ENCODE peak calls at places on chromosomes 2 and 18, in ten cellular contexts. One of them, this sample, is unnamed.

GRCh38 chr18:23844991-23845680 is 155.9 kb downstream of the LAMA3 start:
- DNase-seq in substantia nigra: no peak
- DNase-seq in stimulated activated CD8-positive, alpha-beta memory T cell treated with anti-CD3 and anti-CD28 coated beads, Interleukin-4, amount 100 ng/mL, for 1 hour: no peak
- DNase-seq in COR-L47: no peak
- DNase-seq in activated T-cell treated with anti-CD3 and anti-CD28 coated beads, Interleukin-2, amount 50 U/mL, for 72 hours: no peak
- DNase-seq in effector CD4-positive, alpha-beta T cell: no peak
- DNase-seq in NCI-H446: no peak
- DNase-seq in CD8-positive, alpha-beta T cell: no peak
- DNase-seq in SW480: peak; percentile 80
- DNase-seq in naive B cell: no peak
- DNase-seq in this sample: no peak

GRCh38 chr2:16079637-16080036 is 139.3 kb downstream of the MYCN start:
- DNase-seq in COR-L47: no peak
- DNase-seq in CD8-positive, alpha-beta T cell: no peak
- DNase-seq in substantia nigra: no peak
- DNase-seq in effector CD4-positive, alpha-beta T cell: no peak
- DNase-seq in naive B cell: no peak
- DNase-seq in SW480: no peak
- DNase-seq in activated T-cell treated with anti-CD3 and anti-CD28 coated beads, Interleukin-2, amount 50 U/mL, for 72 hours: no peak
- DNase-seq in stimulated activated CD8-positive, alpha-beta memory T cell treated with anti-CD3 and anti-CD28 coated beads, Interleukin-4, amount 100 ng/mL, for 1 hour: no peak
- DNase-seq in NCI-H446: no peak
- DNase-seq in this sample: no peak

GRCh38 chr2:4420032-4420431 is 716.7 kb downstream of the DCDC2C start:
- DNase-seq in substantia nigra: no peak
- DNase-seq in SW480: peak; percentile 6
- DNase-seq in naive B cell: no peak
- DNase-seq in effector CD4-positive, alpha-beta T cell: no peak
- DNase-seq in COR-L47: no peak
- DNase-seq in stimulated activated CD8-positive, alpha-beta memory T cell treated with anti-CD3 and anti-CD28 coated beads, Interleukin-4, amount 100 ng/mL, for 1 hour: no peak
- DNase-seq in activated T-cell treated with anti-CD3 and anti-CD28 coated beads, Interleukin-2, amount 50 U/mL, for 72 hours: no peak
- DNase-seq in NCI-H446: no peak
- DNase-seq in CD8-positive, alpha-beta T cell: no peak
- DNase-seq in this sample: no peak

GRCh38 chr2:105875241-105875640 is 130.5 kb downstream of the NCK2 start:
- DNase-seq in activated T-cell treated with anti-CD3 and anti-CD28 coated beads, Interleukin-2, amount 50 U/mL, for 72 hours: no peak
- DNase-seq in substantia nigra: no peak
- DNase-seq in NCI-H446: no peak
- DNase-seq in effector CD4-positive, alpha-beta T cell: no peak
- DNase-seq in COR-L47: peak; percentile 12
- DNase-seq in CD8-positive, alpha-beta T cell: no peak
- DNase-seq in stimulated activated CD8-positive, alpha-beta memory T cell treated with anti-CD3 and anti-CD28 coated beads, Interleukin-4, amount 100 ng/mL, for 1 hour: no peak
- DNase-seq in naive B cell: no peak
- DNase-seq in SW480: peak; percentile 11
- DNase-seq in this sample: no peak

GRCh38 chr2:39409697-39410389 is 27.2 kb downstream of the MAP4K3 start:
- DNase-seq in naive B cell: no peak
- DNase-seq in activated T-cell treated with anti-CD3 and anti-CD28 coated beads, Interleukin-2, amount 50 U/mL, for 72 hours: no peak
- DNase-seq in NCI-H446: no peak
- DNase-seq in SW480: no peak
- DNase-seq in COR-L47: no peak
- DNase-seq in stimulated activated CD8-positive, alpha-beta memory T cell treated with anti-CD3 and anti-CD28 coated beads, Interleukin-4, amount 100 ng/mL, for 1 hour: no peak
- DNase-seq in substantia nigra: no peak
- DNase-seq in effector CD4-positive, alpha-beta T cell: no peak
- DNase-seq in CD8-positive, alpha-beta T cell: no peak
- DNase-seq in this sample: no peak

GRCh38 chr2:10048501-10049171 is 5.3 kb downstream of the KLF11 start:
- DNase-seq in effector CD4-positive, alpha-beta T cell: no peak
- DNase-seq in COR-L47: peak; percentile 19
- DNase-seq in naive B cell: peak; percentile 52
- DNase-seq in stimulated activated CD8-positive, alpha-beta memory T cell treated with anti-CD3 and anti-CD28 coated beads, Interleukin-4, amount 100 ng/mL, for 1 hour: no peak
- DNase-seq in CD8-positive, alpha-beta T cell: peak; percentile 35
- DNase-seq in SW480: peak; percentile 59
- DNase-seq in activated T-cell treated with anti-CD3 and anti-CD28 coated beads, Interleukin-2, amount 50 U/mL, for 72 hours: no peak
- DNase-seq in substantia nigra: no peak
- DNase-seq in NCI-H446: peak; percentile 39
- DNase-seq in this sample: no peak

GRCh38 chr2:226045090-226045489 is 645.6 kb downstream of the NYAP2 start:
- DNase-seq in COR-L47: no peak
- DNase-seq in naive B cell: no peak
- DNase-seq in SW480: no peak
- DNase-seq in activated T-cell treated with anti-CD3 and anti-CD28 coated beads, Interleukin-2, amount 50 U/mL, for 72 hours: no peak
- DNase-seq in substantia nigra: no peak
- DNase-seq in CD8-positive, alpha-beta T cell: no peak
- DNase-seq in stimulated activated CD8-positive, alpha-beta memory T cell treated with anti-CD3 and anti-CD28 coated beads, Interleukin-4, amount 100 ng/mL, for 1 hour: no peak
- DNase-seq in NCI-H446: no peak
- DNase-seq in effector CD4-positive, alpha-beta T cell: no peak
- DNase-seq in this sample: no peak

GRCh38 chr2:224956706-224957105 is 85.6 kb downstream of the DOCK10 start:
- DNase-seq in CD8-positive, alpha-beta T cell: no peak
- DNase-seq in activated T-cell treated with anti-CD3 and anti-CD28 coated beads, Interleukin-2, amount 50 U/mL, for 72 hours: no peak
- DNase-seq in substantia nigra: no peak
- DNase-seq in SW480: no peak
- DNase-seq in COR-L47: peak; percentile 27
- DNase-seq in NCI-H446: peak; percentile 21
- DNase-seq in effector CD4-positive, alpha-beta T cell: no peak
- DNase-seq in stimulated activated CD8-positive, alpha-beta memory T cell treated with anti-CD3 and anti-CD28 coated beads, Interleukin-4, amount 100 ng/mL, for 1 hour: no peak
- DNase-seq in naive B cell: no peak
- DNase-seq in this sample: no peak

GRCh38 chr2:71792926-71793761 is 339.8 kb downstream of the DYSF start:
- DNase-seq in substantia nigra: no peak
- DNase-seq in effector CD4-positive, alpha-beta T cell: no peak
- DNase-seq in SW480: no peak
- DNase-seq in stimulated activated CD8-positive, alpha-beta memory T cell treated with anti-CD3 and anti-CD28 coated beads, Interleukin-4, amount 100 ng/mL, for 1 hour: no peak
- DNase-seq in CD8-positive, alpha-beta T cell: no peak
- DNase-seq in activated T-cell treated with anti-CD3 and anti-CD28 coated beads, Interleukin-2, amount 50 U/mL, for 72 hours: no peak
- DNase-seq in naive B cell: no peak
- DNase-seq in COR-L47: no peak
- DNase-seq in NCI-H446: no peak
- DNase-seq in this sample: no peak

GRCh38 chr18:41351430-41351829 is 603.6 kb upstream of the PIK3C3 start:
- DNase-seq in effector CD4-positive, alpha-beta T cell: no peak
- DNase-seq in activated T-cell treated with anti-CD3 and anti-CD28 coated beads, Interleukin-2, amount 50 U/mL, for 72 hours: no peak
- DNase-seq in substantia nigra: no peak
- DNase-seq in naive B cell: no peak
- DNase-seq in SW480: no peak
- DNase-seq in stimulated activated CD8-positive, alpha-beta memory T cell treated with anti-CD3 and anti-CD28 coated beads, Interleukin-4, amount 100 ng/mL, for 1 hour: no peak
- DNase-seq in CD8-positive, alpha-beta T cell: no peak
- DNase-seq in COR-L47: no peak
- DNase-seq in NCI-H446: no peak
- DNase-seq in this sample: no peak

This sample was measured in SW 1271.